ENCODE peak calls at places on chromosomes 6 and 20, in four cellular contexts. One of them, this sample, is unnamed.

GRCh38 chr6:43742285-43742684 is 27.7 kb upstream of the VEGFA start:
- DNase-seq in activated T-helper 1 cell treated with anti-CD3 and anti-CD28 coated beads, Interleukin-12 subunit alpha, Interleukin-12 subunit beta, Interleukin-2, Interleukin-4 antibody, amounts not matched to agents 30 ng/mL and 10 ng/mL and 1 ng/mL, durations not matched to agents 14 hours and 24 hours and 36 hours: no peak
- DNase-seq in NCI-H446 treated with DMSO at 0.1 percent for 48 hours: no peak
- DNase-seq in NCI-H2081: no peak
- DNase-seq in this sample: no peak

GRCh38 chr6:36340671-36341454 is 4.2 kb upstream of the BNIP5 start:
- DNase-seq in NCI-H446 treated with DMSO at 0.1 percent for 48 hours: no peak
- DNase-seq in NCI-H2081: peak
- DNase-seq in activated T-helper 1 cell treated with anti-CD3 and anti-CD28 coated beads, Interleukin-12 subunit alpha, Interleukin-12 subunit beta, Interleukin-2, Interleukin-4 antibody, amounts not matched to agents 30 ng/mL and 10 ng/mL and 1 ng/mL, durations not matched to agents 14 hours and 24 hours and 36 hours: peak
- DNase-seq in this sample: peak

GRCh38 chr20:41776450-41776849 is 158.3 kb upstream of the CHD6 start:
- DNase-seq in NCI-H2081: peak
- DNase-seq in activated T-helper 1 cell treated with anti-CD3 and anti-CD28 coated beads, Interleukin-12 subunit alpha, Interleukin-12 subunit beta, Interleukin-2, Interleukin-4 antibody, amounts not matched to agents 30 ng/mL and 10 ng/mL and 1 ng/mL, durations not matched to agents 14 hours and 24 hours and 36 hours: no peak
- DNase-seq in NCI-H446 treated with DMSO at 0.1 percent for 48 hours: no peak
- DNase-seq in this sample: no peak

GRCh38 chr20:38990728-38991127 is 28.6 kb downstream of the DHX35 start:
- DNase-seq in NCI-H2081: no peak
- DNase-seq in NCI-H446 treated with DMSO at 0.1 percent for 48 hours: no peak
- DNase-seq in activated T-helper 1 cell treated with anti-CD3 and anti-CD28 coated beads, Interleukin-12 subunit alpha, Interleukin-12 subunit beta, Interleukin-2, Interleukin-4 antibody, amounts not matched to agents 30 ng/mL and 10 ng/mL and 1 ng/mL, durations not matched to agents 14 hours and 24 hours and 36 hours: no peak
- DNase-seq in this sample: no peak

GRCh38 chr6:6875818-6876470 is 231.8 kb upstream of the RREB1 start:
- DNase-seq in NCI-H446 treated with DMSO at 0.1 percent for 48 hours: no peak
- DNase-seq in NCI-H2081: no peak
- DNase-seq in activated T-helper 1 cell treated with anti-CD3 and anti-CD28 coated beads, Interleukin-12 subunit alpha, Interleukin-12 subunit beta, Interleukin-2, Interleukin-4 antibody, amounts not matched to agents 30 ng/mL and 10 ng/mL and 1 ng/mL, durations not matched to agents 14 hours and 24 hours and 36 hours: no peak
- DNase-seq in this sample: peak

GRCh38 chr20:24979036-24979960 is 13.3 kb downstream of the APMAP start:
- DNase-seq in activated T-helper 1 cell treated with anti-CD3 and anti-CD28 coated beads, Interleukin-12 subunit alpha, Interleukin-12 subunit beta, Interleukin-2, Interleukin-4 antibody, amounts not matched to agents 30 ng/mL and 10 ng/mL and 1 ng/mL, durations not matched to agents 14 hours and 24 hours and 36 hours: no peak
- DNase-seq in NCI-H2081: no peak
- DNase-seq in NCI-H446 treated with DMSO at 0.1 percent for 48 hours: no peak
- DNase-seq in this sample: no peak

GRCh38 chr20:38764563-38765355 is 16.5 kb downstream of the ACTR5 start:
- DNase-seq in NCI-H446 treated with DMSO at 0.1 percent for 48 hours: peak
- DNase-seq in activated T-helper 1 cell treated with anti-CD3 and anti-CD28 coated beads, Interleukin-12 subunit alpha, Interleukin-12 subunit beta, Interleukin-2, Interleukin-4 antibody, amounts not matched to agents 30 ng/mL and 10 ng/mL and 1 ng/mL, durations not matched to agents 14 hours and 24 hours and 36 hours: peak
- DNase-seq in NCI-H2081: no peak
- DNase-seq in this sample: peak

GRCh38 chr6:5501837-5502236 is 240.5 kb downstream of the FARS2 start:
- DNase-seq in activated T-helper 1 cell treated with anti-CD3 and anti-CD28 coated beads, Interleukin-12 subunit alpha, Interleukin-12 subunit beta, Interleukin-2, Interleukin-4 antibody, amounts not matched to agents 30 ng/mL and 10 ng/mL and 1 ng/mL, durations not matched to agents 14 hours and 24 hours and 36 hours: no peak
- DNase-seq in NCI-H446 treated with DMSO at 0.1 percent for 48 hours: no peak
- DNase-seq in NCI-H2081: peak
- DNase-seq in this sample: no peak

GRCh38 chr20:18907353-18907752 is 93.8 kb downstream of the SCP2D1 start:
- DNase-seq in NCI-H446 treated with DMSO at 0.1 percent for 48 hours: no peak
- DNase-seq in NCI-H2081: no peak
- DNase-seq in activated T-helper 1 cell treated with anti-CD3 and anti-CD28 coated beads, Interleukin-12 subunit alpha, Interleukin-12 subunit beta, Interleukin-2, Interleukin-4 antibody, amounts not matched to agents 30 ng/mL and 10 ng/mL and 1 ng/mL, durations not matched to agents 14 hours and 24 hours and 36 hours: no peak
- DNase-seq in this sample: no peak

GRCh38 chr6:1082040-1082935 is 229.6 kb upstream of the FOXQ1 start:
- DNase-seq in NCI-H2081: no peak
- DNase-seq in NCI-H446 treated with DMSO at 0.1 percent for 48 hours: no peak
- DNase-seq in activated T-helper 1 cell treated with anti-CD3 and anti-CD28 coated beads, Interleukin-12 subunit alpha, Interleukin-12 subunit beta, Interleukin-2, Interleukin-4 antibody, amounts not matched to agents 30 ng/mL and 10 ng/mL and 1 ng/mL, durations not matched to agents 14 hours and 24 hours and 36 hours: no peak
- DNase-seq in this sample: no peak

GRCh38 chr6:161406633-161407032 is 132.8 kb upstream of the AGPAT4 start:
- DNase-seq in NCI-H446 treated with DMSO at 0.1 percent for 48 hours: peak
- DNase-seq in activated T-helper 1 cell treated with anti-CD3 and anti-CD28 coated beads, Interleukin-12 subunit alpha, Interleukin-12 subunit beta, Interleukin-2, Interleukin-4 antibody, amounts not matched to agents 30 ng/mL and 10 ng/mL and 1 ng/mL, durations not matched to agents 14 hours and 24 hours and 36 hours: no peak
- DNase-seq in NCI-H2081: no peak
- DNase-seq in this sample: no peak

GRCh38 chr20:41524980-41525613 is 93.1 kb downstream of the CHD6 start:
- DNase-seq in NCI-H446 treated with DMSO at 0.1 percent for 48 hours: no peak
- DNase-seq in activated T-helper 1 cell treated with anti-CD3 and anti-CD28 coated beads, Interleukin-12 subunit alpha, Interleukin-12 subunit beta, Interleukin-2, Interleukin-4 antibody, amounts not matched to agents 30 ng/mL and 10 ng/mL and 1 ng/mL, durations not matched to agents 14 hours and 24 hours and 36 hours: no peak
- DNase-seq in NCI-H2081: peak
- DNase-seq in this sample: no peak

GRCh38 chr20:3857405-3857804 is 10.8 kb downstream of the MAVS start:
- DNase-seq in NCI-H446 treated with DMSO at 0.1 percent for 48 hours: no peak
- DNase-seq in NCI-H2081: peak
- DNase-seq in activated T-helper 1 cell treated with anti-CD3 and anti-CD28 coated beads, Interleukin-12 subunit alpha, Interleukin-12 subunit beta, Interleukin-2, Interleukin-4 antibody, amounts not matched to agents 30 ng/mL and 10 ng/mL and 1 ng/mL, durations not matched to agents 14 hours and 24 hours and 36 hours: no peak
- DNase-seq in this sample: no peak

GRCh38 chr6:48378874-48379407 is 267.9 kb upstream of the PTCHD4 start:
- DNase-seq in activated T-helper 1 cell treated with anti-CD3 and anti-CD28 coated beads, Interleukin-12 subunit alpha, Interleukin-12 subunit beta, Interleukin-2, Interleukin-4 antibody, amounts not matched to agents 30 ng/mL and 10 ng/mL and 1 ng/mL, durations not matched to agents 14 hours and 24 hours and 36 hours: no peak
- DNase-seq in NCI-H2081: peak
- DNase-seq in NCI-H446 treated with DMSO at 0.1 percent for 48 hours: peak
- DNase-seq in this sample: no peak

GRCh38 chr6:109130065-109130464 is 34.8 kb downstream of the CEP57L1 start:
- DNase-seq in NCI-H2081: no peak
- DNase-seq in NCI-H446 treated with DMSO at 0.1 percent for 48 hours: no peak
- DNase-seq in activated T-helper 1 cell treated with anti-CD3 and anti-CD28 coated beads, Interleukin-12 subunit alpha, Interleukin-12 subunit beta, Interleukin-2, Interleukin-4 antibody, amounts not matched to agents 30 ng/mL and 10 ng/mL and 1 ng/mL, durations not matched to agents 14 hours and 24 hours and 36 hours: no peak
- DNase-seq in this sample: no peak

GRCh38 chr6:149354009-149354408 is 36.5 kb downstream of the TAB2 start:
- DNase-seq in activated T-helper 1 cell treated with anti-CD3 and anti-CD28 coated beads, Interleukin-12 subunit alpha, Interleukin-12 subunit beta, Interleukin-2, Interleukin-4 antibody, amounts not matched to agents 30 ng/mL and 10 ng/mL and 1 ng/mL, durations not matched to agents 14 hours and 24 hours and 36 hours: no peak
- DNase-seq in NCI-H446 treated with DMSO at 0.1 percent for 48 hours: no peak
- DNase-seq in NCI-H2081: no peak
- DNase-seq in this sample: no peak